ENCODE peak calls at places on chromosomes 2 and 18, in five cellular contexts. J is heart left ventricle, G is fibroblast of villous mesenchyme, X is glutamatergic neuron, T is nephron progenitor cell. W is an unnamed sample.

GRCh38 chr2:11228692-11229091 is 73.4 kb downstream of the SLC66A3 start:
- DNase-seq in X (no peak), G (no peak), J (no peak), T (no peak), W (no peak)

GRCh38 chr2:60423066-60423465 is 130.4 kb downstream of the BCL11A start:
- DNase-seq in X (no peak), T (no peak), G (no peak), J (no peak), W (no peak)

GRCh38 chr2:21787931-21788330 is 664.2 kb downstream of the TDRD15 start:
- DNase-seq in J (no peak), G (no peak), T (no peak), X (no peak), W (no peak)

GRCh38 chr2:110173523-110173922 is 31.3 kb downstream of the NPHP1 start:
- DNase-seq in J (no peak), G (peak), X (no peak), T (no peak), W (no peak)

GRCh38 chr2:232365621-232366321 is 12.8 kb upstream of the ALPP start:
- DNase-seq in J (no peak), T (peak), X (peak), G (peak), W (no peak)

GRCh38 chr18:77039196-77040140 is 93.1 kb downstream of the MBP start:
- DNase-seq in T (no peak), J (no peak), X (no peak), G (no peak), W (no peak)

GRCh38 chr2:7686016-7686385 is 768.8 kb downstream of the RNF144A start:
- DNase-seq in T (no peak), X (no peak), J (no peak), G (no peak), W (no peak)

GRCh38 chr18:49875783-49876182 is 62.5 kb upstream of the ACAA2 start:
- DNase-seq in X (no peak), J (no peak), G (no peak), T (no peak), W (no peak)

GRCh38 chr2:157894694-157895450 is 18.7 kb upstream of the ACVR1 start:
- DNase-seq in J (no peak), G (peak), X (no peak), T (no peak), W (no peak)

GRCh38 chr18:70366174-70366573 is 77.3 kb downstream of the SOCS6 start:
- DNase-seq in G (peak), T (no peak), X (no peak), J (no peak), W (no peak)

GRCh38 chr2:181742361-181742760 is 62.0 kb upstream of the NEUROD1 start:
- DNase-seq in T (no peak), J (no peak), X (no peak), G (no peak), W (no peak)

GRCh38 chr2:85120363-85120762 is 12.8 kb upstream of the TCF7L1 start:
- DNase-seq in X (no peak), G (no peak), T (no peak), J (no peak), W (no peak)

GRCh38 chr2:40357667-40358066 is 94.2 kb downstream of the SLC8A1 start:
- DNase-seq in X (no peak), J (no peak), T (no peak), G (no peak), W (no peak)

GRCh38 chr18:44592639-44593038 is 88.0 kb upstream of the SETBP1 start:
- DNase-seq in G (peak), T (no peak), J (peak), X (no peak), W (no peak)

GRCh38 chr2:36330456-36331395 is 24.9 kb upstream of the CRIM1 start:
- DNase-seq in J (no peak), T (no peak), G (no peak), X (no peak), W (no peak)

GRCh38 chr2:36329746-36330145 is 25.8 kb upstream of the CRIM1 start:
- DNase-seq in J (no peak), G (peak), T (no peak), X (no peak), W (no peak)

GRCh38 chr2:36335597-36335996 is 20.0 kb upstream of the CRIM1 start:
- DNase-seq in G (no peak), T (no peak), X (no peak), J (no peak), W (no peak)

GRCh38 chr2:36336321-36336720 is 19.3 kb upstream of the CRIM1 start:
- DNase-seq in G (no peak), X (no peak), J (no peak), T (no peak), W (no peak)

DNA sequence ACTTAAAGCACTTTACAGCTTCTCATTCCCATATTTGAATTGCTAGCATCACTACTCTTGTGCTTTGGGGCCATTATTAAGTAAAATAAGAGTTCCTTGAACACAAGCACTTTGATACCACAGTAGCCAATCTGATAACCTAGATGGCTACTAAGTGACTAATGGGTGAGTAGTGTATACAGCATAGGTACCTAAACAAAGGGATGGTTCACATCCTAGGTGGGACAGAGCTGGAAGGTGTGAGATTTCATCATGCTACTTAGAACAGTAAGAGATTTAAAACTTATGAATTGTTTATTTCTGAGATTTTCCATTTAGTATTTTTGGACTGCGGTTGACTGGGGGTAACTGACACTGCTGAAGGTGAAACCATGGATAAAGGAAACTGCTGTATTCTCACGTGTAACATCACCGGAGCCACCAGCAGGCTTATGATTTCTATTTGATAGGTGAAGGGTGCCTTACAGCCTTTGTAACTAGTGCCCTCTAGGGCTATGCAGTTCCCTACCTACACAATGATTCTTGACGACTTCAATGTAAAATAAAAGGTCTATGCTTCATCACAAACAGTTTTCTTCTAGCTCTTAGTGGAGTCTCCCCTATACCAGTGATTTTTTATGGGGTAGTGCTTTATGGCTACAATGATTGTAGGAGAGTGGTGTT is 22.1 kb upstream of the CRIM1 start:
- DNase-seq in T (no peak), X (no peak), J (no peak), G (no peak), W (no peak)
- TF ChIP-seq CTCF in T (no peak), X (no peak), J (no peak), G (no peak), W (no peak)

DNA sequence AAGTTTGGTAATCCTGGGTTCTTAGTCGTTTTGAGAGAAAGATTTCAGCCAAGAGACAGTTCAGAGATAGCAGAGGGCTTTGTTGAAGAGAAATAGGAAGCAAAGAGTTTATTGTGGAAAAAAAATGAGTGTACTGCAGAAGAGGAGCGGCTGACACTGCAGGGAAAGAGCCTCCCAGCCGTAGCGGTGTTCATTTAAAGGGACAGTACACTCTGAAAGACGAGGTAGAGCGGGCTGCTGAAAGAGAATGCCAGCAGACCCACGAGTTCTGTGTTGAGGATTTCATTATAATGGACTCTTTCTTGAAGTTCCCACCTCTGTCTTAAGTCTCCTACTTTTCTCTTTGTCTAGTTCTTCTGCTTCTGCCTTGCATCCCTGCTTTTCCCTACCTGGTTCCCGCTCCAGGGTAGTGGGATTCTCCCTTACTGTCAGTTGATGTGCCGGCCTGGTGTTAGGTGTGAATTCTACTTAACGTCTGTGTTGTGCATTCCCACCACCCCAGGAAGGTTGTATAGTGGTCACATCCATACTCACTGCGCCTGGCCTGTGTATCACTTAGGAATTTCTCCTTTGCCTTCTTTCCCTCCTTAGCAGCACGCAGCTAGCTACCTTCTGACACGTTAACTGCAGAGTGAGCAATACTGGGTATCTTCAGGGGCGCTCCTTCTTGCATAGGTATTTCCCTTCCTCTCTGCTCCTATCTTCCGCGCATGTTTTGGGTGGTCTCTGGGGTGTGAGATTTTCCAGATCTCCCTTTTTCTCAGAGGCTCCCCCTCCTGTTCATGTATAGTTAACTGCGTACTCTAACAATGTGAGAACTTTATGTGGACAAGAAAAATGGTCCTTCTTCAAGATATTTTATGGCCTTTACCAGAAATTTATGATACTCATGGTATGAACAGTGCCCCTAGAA is 164.5 kb downstream of the PTH2R start:
- DNase-seq in T (no peak), G (no peak), X (no peak), J (no peak), W (no peak)
- TF ChIP-seq CTCF in T (no peak), G (no peak), X (no peak), J (no peak), W (peak)

GRCh38 chr2:174784909-174785308 is 20.6 kb upstream of the CHRNA1 start:
- DNase-seq in X (no peak), G (no peak), J (no peak), T (no peak), W (no peak)

GRCh38 chr2:174785481-174785880 is 21.2 kb upstream of the CHRNA1 start:
- DNase-seq in G (no peak), X (no peak), J (no peak), T (no peak), W (no peak)

GRCh38 chr2:174786066-174786725 is 21.9 kb upstream of the CHRNA1 start:
- DNase-seq in X (no peak), T (no peak), J (no peak), G (no peak), W (no peak)

GRCh38 chr2:174781996-174782395 is 17.7 kb upstream of the CHRNA1 start:
- DNase-seq in J (no peak), T (no peak), G (no peak), X (no peak), W (no peak)

DNA sequence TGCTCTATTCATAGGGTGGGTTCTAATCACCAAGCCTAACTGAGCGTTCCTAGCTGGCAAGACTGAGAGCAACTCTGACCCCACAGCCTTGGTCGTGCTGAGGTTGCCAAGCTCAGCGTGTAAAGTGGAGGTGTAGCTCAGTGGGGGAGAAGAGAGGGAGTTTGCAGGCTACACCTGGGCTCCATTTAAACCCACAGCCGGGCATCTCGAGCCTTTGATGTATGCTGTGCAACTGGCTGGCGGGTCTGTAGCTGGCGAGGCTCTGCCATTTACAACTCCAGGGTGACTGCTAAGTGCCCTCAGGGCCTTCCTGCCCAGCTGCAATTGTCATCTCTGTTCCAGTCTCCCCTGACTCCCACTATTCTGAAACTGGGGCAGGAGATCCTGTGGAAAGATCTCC is 20.0 kb upstream of the CHRNA1 start:
- DNase-seq in J (no peak), T (no peak), G (no peak), X (no peak), W (no peak)
- TF ChIP-seq CTCF in J (no peak), T (no peak), G (no peak), X (no peak), W (no peak)

GRCh38 chr2:1863386-1863785 is 119.1 kb upstream of the PXDN start:
- DNase-seq in X (no peak), G (no peak), J (no peak), T (no peak), W (no peak)
- TF ChIP-seq CTCF in X (no peak), G (no peak), J (no peak), T (no peak), W (no peak)

GRCh38 chr2:18387479-18388206 is 172.8 kb downstream of the RDH14 start:
- DNase-seq in X (peak), T (peak), J (peak), G (peak), W (peak)
- TF ChIP-seq CTCF in X (peak), T (peak), J (peak), G (peak), W (peak)

DNA sequence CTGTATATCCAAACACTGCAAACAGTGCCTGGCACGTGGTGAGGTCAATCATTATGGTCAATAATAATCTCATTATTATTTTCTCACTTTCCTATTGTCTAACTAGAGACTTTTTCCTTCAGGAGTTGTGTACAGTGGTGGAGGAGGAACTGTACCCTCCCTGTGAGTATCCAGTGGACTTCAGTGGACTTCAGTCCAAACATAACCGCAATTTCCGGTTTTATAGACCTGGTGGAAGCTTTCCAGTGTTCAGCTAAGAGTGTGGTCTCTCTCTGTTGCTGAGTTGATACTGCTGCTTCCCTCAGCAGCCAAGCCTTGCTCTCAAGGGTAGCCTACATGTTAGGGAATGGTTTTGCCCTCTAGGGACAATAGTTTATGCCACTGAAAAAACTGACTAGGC is 447.1 kb downstream of the TMEM182 start:
- DNase-seq in X (no peak), G (no peak), J (no peak), T (no peak), W (no peak)
- TF ChIP-seq CTCF in X (no peak), G (no peak), J (no peak), T (no peak), W (no peak)

GRCh38 chr2:206502729-206503128 is 59.4 kb downstream of the ADAM23 start:
- DNase-seq in J (no peak), G (no peak), X (no peak), T (no peak), W (no peak)
- TF ChIP-seq CTCF in J (no peak), G (no peak), X (no peak), T (no peak), W (peak)

GRCh38 chr18:12883003-12883683 is 894 bp downstream of the PTPN2 start:
- DNase-seq in G (peak), J (peak), X (peak), T (no peak), W (no peak)

GRCh38 chr18:12883684-12884520 is at the start of gene PTPN2:
- DNase-seq in T (peak), X (peak), G (peak), J (peak), W (peak)

GRCh38 chr18:12885500-12885899 is 1.5 kb upstream of the PTPN2 start:
- DNase-seq in G (no peak), J (no peak), T (no peak), X (no peak), W (no peak)

GRCh38 chr18:12884521-12885323 is 685 bp upstream of the PTPN2 start:
- DNase-seq in X (no peak), J (no peak), T (no peak), G (peak), W (no peak)

GRCh38 chr18:12886498-12887126 is 2.6 kb upstream of the PTPN2 start:
- DNase-seq in T (no peak), J (no peak), X (no peak), G (no peak), W (no peak)
- TF ChIP-seq CTCF in T (peak), J (no peak), X (peak), G (peak), W (peak)

W was measured in D721Med.